ENCODE peak calls at places on chromosome 7, in eight cellular contexts. W is pancreas, Q is AG10803, P is A549, X is fibroblast of the aortic adventitia, L is K562, N is lower leg skin, M is heart right ventricle. G is an unnamed sample.

GRCh38 chr7:139753079-139753692 is 24.6 kb downstream of the HIPK2 start:
- DNase-seq in X (no peak), P (peak; percentile 36), W (no peak), M (no peak), N (no peak), L (no peak), Q (no peak), G (no peak)

GRCh38 chr7:27124979-27125689 is 5.4 kb downstream of the HOXA4 start:
- DNase-seq in N (no peak), W (no peak), Q (no peak), L (no peak), M (no peak), P (no peak), X (no peak), G (no peak)

GRCh38 chr7:33868151-33868550 is 37.2 kb upstream of the BMPER start:
- DNase-seq in N (no peak), X (no peak), L (no peak), M (no peak), P (no peak), W (no peak), Q (peak; percentile 93), G (no peak)

GRCh38 chr7:64945776-64946175 is 42.7 kb downstream of the ZNF273 start:
- DNase-seq in W (no peak), Q (no peak), M (no peak), X (no peak), L (no peak), P (no peak), N (no peak), G (no peak)

GRCh38 chr7:83413831-83414230 is 235.1 kb downstream of the SEMA3E start:
- DNase-seq in M (no peak), W (no peak), L (no peak), Q (no peak), P (no peak), N (no peak), X (peak; percentile 33), G (peak; percentile 12)

GRCh38 chr7:27947581-27948278 is 207.8 kb downstream of the TAX1BP1 start:
- DNase-seq in Q (no peak), X (peak; percentile 66), P (no peak), L (no peak), N (no peak), W (no peak), M (no peak), G (peak; percentile 17)

GRCh38 chr7:26865094-26865388 is 651 bp upstream of the SKAP2 start:
- DNase-seq in Q (no peak), M (no peak), P (no peak), N (no peak), X (no peak), W (no peak), L (peak; percentile 68), G (no peak)

GRCh38 chr7:148303295-148304013 is 287.1 kb upstream of the C7orf33 start:
- DNase-seq in X (peak; percentile 49), N (peak; percentile 78), Q (peak; percentile 78), W (peak; percentile 7), M (peak; percentile 78), P (peak; percentile 33), L (no peak), G (peak; percentile 78)

GRCh38 chr7:156238366-156239133 is 402.0 kb upstream of the RNF32 start:
- DNase-seq in W (no peak), M (no peak), L (no peak), X (no peak), Q (no peak), P (no peak), N (no peak), G (no peak)

GRCh38 chr7:45579386-45579785 is 5.2 kb downstream of the ADCY1 start:
- DNase-seq in L (no peak), Q (no peak), M (no peak), X (no peak), N (no peak), P (no peak), W (no peak), G (no peak)

GRCh38 chr7:155568961-155569360 is 22.6 kb upstream of the CNPY1 start:
- DNase-seq in Q (no peak), L (no peak), M (no peak), X (no peak), N (no peak), W (no peak), P (no peak), G (no peak)

GRCh38 chr7:105907129-105907846 is 30.9 kb upstream of the ATXN7L1 start:
- DNase-seq in L (no peak), M (no peak), P (no peak), W (no peak), X (no peak), N (no peak), Q (no peak), G (no peak)
- TF ChIP-seq CTCF in L (no peak), M (no peak), P (no peak), W (no peak), X (no peak), N (no peak), Q (no peak), G (no peak)

GRCh38 chr7:76165106-76165972 is 36.4 kb upstream of the SRRM3 start:
- DNase-seq in L (no peak), X (no peak), P (no peak), N (no peak), M (no peak), W (no peak), Q (no peak), G (no peak)

GRCh38 chr7:76165973-76166403 is 35.7 kb upstream of the SRRM3 start:
- DNase-seq in N (no peak), X (no peak), W (no peak), Q (no peak), P (no peak), M (no peak), L (no peak), G (no peak)

GRCh38 chr7:76166404-76167255 is 35.1 kb upstream of the SRRM3 start:
- DNase-seq in X (peak; percentile 94), Q (peak; percentile 92), L (peak; percentile 99), M (peak; percentile 97), P (peak; percentile 98), N (peak; percentile 96), W (peak; percentile 97), G (peak; percentile 95)
- H3K4me3 ChIP-seq in X (peak overlapping the region; percentile 71), Q (peak overlapping the region; percentile 82), L (peak overlapping the region; percentile 61), M (peak overlapping the region; percentile 57), P (peak overlapping the region; percentile 62), N (peak overlapping the region; percentile 28), W (peak overlapping the region; percentile 39), G (peak overlapping the region; percentile 50)

GRCh38 chr7:78764571-78764970 is 688.9 kb downstream of the MAGI2 start:
- DNase-seq in Q (no peak), N (no peak), X (no peak), P (no peak), L (no peak), W (no peak), M (no peak), G (no peak)

GRCh38 chr7:78769551-78770101 is 683.8 kb downstream of the MAGI2 start:
- DNase-seq in X (no peak), L (no peak), N (no peak), Q (no peak), W (no peak), P (no peak), M (no peak), G (no peak)

GRCh38 chr7:78770422-78771410 is 682.8 kb downstream of the MAGI2 start:
- DNase-seq in L (no peak), M (no peak), Q (peak; percentile 22), P (no peak), N (no peak), W (no peak), X (peak; percentile 24), G (peak; percentile 9)

GRCh38 chr7:78765985-78766729 is 687.3 kb downstream of the MAGI2 start:
- DNase-seq in N (no peak), L (no peak), P (no peak), W (no peak), X (peak; percentile 7), Q (peak; percentile 26), M (no peak), G (no peak)

DNA sequence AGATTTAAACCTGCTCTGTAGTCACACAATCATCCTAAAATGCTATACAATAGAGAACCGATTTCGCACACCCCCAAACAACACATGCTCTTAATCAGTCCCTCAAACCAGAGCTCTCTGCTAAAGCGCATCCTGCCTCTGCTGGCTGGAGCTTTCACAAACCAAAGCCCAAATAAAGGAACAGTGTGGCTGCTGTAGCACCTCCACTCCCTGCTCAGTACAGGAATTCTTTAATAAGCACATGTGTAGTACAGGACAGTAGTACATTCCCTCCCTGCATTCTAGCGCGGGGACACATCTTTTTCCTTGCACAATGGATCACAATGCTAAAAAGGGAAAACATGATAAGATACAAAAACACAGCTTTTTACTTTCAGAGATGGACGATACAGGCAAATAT is 684.6 kb downstream of the MAGI2 start:
- DNase-seq in X (peak; percentile 1), N (no peak), W (no peak), P (no peak), M (no peak), Q (peak; percentile 21), L (no peak), G (no peak)
- TF ChIP-seq CTCF in X (no peak), N (no peak), W (no peak), P (no peak), M (no peak), Q (peak; percentile 24), L (no peak), G (no peak)

GRCh38 chr7:47371733-47372368 is 210.1 kb downstream of the TNS3 start:
- DNase-seq in W (peak; percentile 89), P (peak; percentile 42), L (peak; percentile 68), N (no peak), X (no peak), M (peak; percentile 87), Q (no peak), G (peak; percentile 58)
- H3K4me3 ChIP-seq in W (no peak overlapping the region), P (no peak overlapping the region), L (no peak overlapping the region), N (no peak overlapping the region), X (no peak overlapping the region), M (no peak overlapping the region), Q (no peak overlapping the region), G (no peak overlapping the region)